ENCODE peak calls at places on chromosomes 5 and 9, in ten cellular contexts. G, Z, R, E, I, F, P, A, W and J are unnamed samples.

GRCh38 chr5:86757824-86758223 is 140.1 kb downstream of the COX7C start:
- DNase-seq in G (no peak), Z (no peak), R (no peak), E (no peak), I (no peak), F (no peak), P (peak; percentile 26), A (no peak), W (peak; percentile 0), J (peak; percentile 50)

GRCh38 chr9:102461441-102461840 is 533.7 kb upstream of the CYLC2 start:
- DNase-seq in G (no peak), Z (no peak), R (no peak), E (no peak), I (no peak), F (no peak), P (no peak), A (no peak), W (no peak), J (no peak)

GRCh38 chr9:19516348-19516747 is 107.5 kb downstream of the ACER2 start:
- DNase-seq in G (no peak), Z (no peak), R (no peak), E (no peak), I (no peak), F (no peak), P (no peak), A (no peak), W (no peak), J (no peak)

GRCh38 chr5:52961238-52961637 is 27.9 kb upstream of the ITGA2 start:
- DNase-seq in G (no peak), Z (no peak), R (no peak), E (peak; percentile 67), I (no peak), F (no peak), P (peak; percentile 89), A (peak; percentile 63), W (peak; percentile 87), J (no peak)

GRCh38 chr9:36797471-36798220 is 225.0 kb downstream of the MELK start:
- DNase-seq in G (no peak), Z (no peak), R (no peak), E (no peak), I (no peak), F (no peak), P (no peak), A (no peak), W (no peak), J (no peak)

GRCh38 chr5:135883441-135883840 is 12.2 kb downstream of the IL9 start:
- DNase-seq in G (no peak), Z (no peak), R (no peak), E (no peak), I (peak; percentile 65), F (no peak), P (no peak), A (no peak), W (no peak), J (no peak)

GRCh38 chr9:13786131-13786530 is 506.6 kb upstream of the MPDZ start:
- DNase-seq in G (no peak), Z (no peak), R (no peak), E (peak; percentile 37), I (no peak), F (peak; percentile 65), P (peak; percentile 47), A (no peak), W (peak; percentile 2), J (no peak)

GRCh38 chr9:91256235-91256634 is 105.5 kb downstream of the AUH start:
- DNase-seq in G (no peak), Z (no peak), R (no peak), E (no peak), I (no peak), F (no peak), P (no peak), A (no peak), W (peak; percentile 6), J (no peak)

GRCh38 chr5:171867786-171868185 is 82.2 kb downstream of the SMIM23 start:
- DNase-seq in G (no peak), Z (peak; percentile 16), R (no peak), E (no peak), I (no peak), F (no peak), P (no peak), A (no peak), W (peak; percentile 58), J (no peak)

GRCh38 chr5:170267431-170268152 is 30.0 kb downstream of the LCP2 start:
- DNase-seq in G (peak; percentile 67), Z (peak; percentile 63), R (peak; percentile 70), E (peak; percentile 57), I (no peak), F (peak; percentile 78), P (peak; percentile 69), A (no peak), W (peak; percentile 65), J (peak; percentile 16)

GRCh38 chr9:129245276-129245675 is 67.2 kb upstream of the IER5L start:
- DNase-seq in G (no peak), Z (no peak), R (no peak), E (peak; percentile 9), I (no peak), F (peak; percentile 15), P (peak; percentile 69), A (no peak), W (peak; percentile 54), J (no peak)

GRCh38 chr9:130118841-130119520 is 53.2 kb upstream of the NCS1 start:
- DNase-seq in G (no peak), Z (peak; percentile 89), R (no peak), E (no peak), I (no peak), F (no peak), P (no peak), A (no peak), W (peak; percentile 37), J (no peak)

GRCh38 chr5:150061538-150061995 is 24.8 kb downstream of the CSF1R start:
- DNase-seq in G (no peak), Z (no peak), R (no peak), E (no peak), I (no peak), F (no peak), P (no peak), A (no peak), W (no peak), J (no peak)